ENCODE peak calls at places on chromosomes 13 and 19, in five cellular contexts. One of them, this sample, is unnamed.

GRCh38 chr13:81683526-81683925 is 1342.6 kb upstream of the SPRY2 start:
- DNase-seq in prostate gland: no peak
- DNase-seq in H54: no peak
- DNase-seq in tibial nerve: no peak
- DNase-seq in adrenal gland: no peak
- DNase-seq in this sample: no peak

GRCh38 chr19:35528218-35529038 is at the start of gene SBSN:
- DNase-seq in tibial nerve: no peak
- DNase-seq in H54: peak
- DNase-seq in prostate gland: no peak
- DNase-seq in adrenal gland: no peak
- DNase-seq in this sample: no peak

GRCh38 chr13:43245374-43245964 is 222.1 kb downstream of the DNAJC15 start:
- DNase-seq in adrenal gland: no peak
- DNase-seq in H54: peak
- DNase-seq in prostate gland: no peak
- DNase-seq in tibial nerve: no peak
- DNase-seq in this sample: no peak

GRCh38 chr13:112760440-112760839 is 70.6 kb downstream of the ATP11A start:
- DNase-seq in adrenal gland: no peak
- DNase-seq in tibial nerve: no peak
- DNase-seq in prostate gland: no peak
- DNase-seq in H54: no peak
- DNase-seq in this sample: no peak

GRCh38 chr13:111202149-111202548 is 87.0 kb downstream of the ARHGEF7 start:
- DNase-seq in tibial nerve: no peak
- DNase-seq in prostate gland: no peak
- DNase-seq in adrenal gland: no peak
- DNase-seq in H54: no peak
- DNase-seq in this sample: no peak

GRCh38 chr19:32630338-32630737 is 44.6 kb downstream of the ANKRD27 start:
- DNase-seq in H54: no peak
- DNase-seq in tibial nerve: no peak
- DNase-seq in adrenal gland: no peak
- DNase-seq in prostate gland: no peak
- DNase-seq in this sample: no peak

GRCh38 chr13:43411741-43412140 is 375.0 kb downstream of the ENOX1 start:
- DNase-seq in H54: no peak
- DNase-seq in tibial nerve: no peak
- DNase-seq in adrenal gland: no peak
- DNase-seq in prostate gland: no peak
- DNase-seq in this sample: no peak

GRCh38 chr13:40922437-40923040 is 96.6 kb downstream of the ELF1 start:
- DNase-seq in H54: no peak
- DNase-seq in adrenal gland: no peak
- DNase-seq in tibial nerve: no peak
- DNase-seq in prostate gland: no peak
- DNase-seq in this sample: no peak

GRCh38 chr13:101474419-101474957 is 22.0 kb downstream of the ITGBL1 start:
- DNase-seq in tibial nerve: peak
- DNase-seq in H54: no peak
- DNase-seq in prostate gland: no peak
- DNase-seq in adrenal gland: peak
- DNase-seq in this sample: no peak

GRCh38 chr13:51064753-51065152 is 46.3 kb downstream of the C13orf42 start:
- DNase-seq in prostate gland: no peak
- DNase-seq in H54: no peak
- DNase-seq in adrenal gland: no peak
- DNase-seq in tibial nerve: no peak
- DNase-seq in this sample: peak

GRCh38 chr19:53034054-53034453 is 10.5 kb upstream of the ERVV-2 start:
- DNase-seq in prostate gland: no peak
- DNase-seq in H54: no peak
- DNase-seq in adrenal gland: no peak
- DNase-seq in tibial nerve: no peak
- DNase-seq in this sample: no peak

GRCh38 chr19:43464089-43464775 is 1.2 kb downstream of the LYPD3 start:
- DNase-seq in adrenal gland: no peak
- DNase-seq in H54: no peak
- DNase-seq in prostate gland: peak
- DNase-seq in tibial nerve: peak
- DNase-seq in this sample: no peak

GRCh38 chr13:78138756-78139155 is 220.1 kb upstream of the EDNRB start:
- DNase-seq in prostate gland: no peak
- DNase-seq in H54: no peak
- DNase-seq in adrenal gland: no peak
- DNase-seq in tibial nerve: no peak
- DNase-seq in this sample: no peak

GRCh38 chr19:14575428-14575980 is 3.6 kb upstream of the NDUFB7 start:
- DNase-seq in tibial nerve: no peak
- DNase-seq in prostate gland: no peak
- DNase-seq in H54: no peak
- DNase-seq in adrenal gland: no peak
- DNase-seq in this sample: no peak

GRCh38 chr13:106063591-106064308 is 471.7 kb downstream of the EFNB2 start:
- DNase-seq in tibial nerve: no peak
- DNase-seq in H54: peak
- DNase-seq in prostate gland: no peak
- DNase-seq in adrenal gland: no peak
- DNase-seq in this sample: no peak

GRCh38 chr13:47859129-47859528 is 141.9 kb downstream of the SUCLA2 start:
- DNase-seq in adrenal gland: no peak
- DNase-seq in tibial nerve: no peak
- DNase-seq in prostate gland: no peak
- DNase-seq in H54: no peak
- DNase-seq in this sample: no peak

GRCh38 chr13:27288397-27288796 is 17.8 kb downstream of the RASL11A start:
- DNase-seq in adrenal gland: no peak
- DNase-seq in prostate gland: no peak
- DNase-seq in tibial nerve: no peak
- DNase-seq in H54: no peak
- DNase-seq in this sample: no peak

GRCh38 chr19:12331211-12331941 is 2.1 kb downstream of the ZNF563 start:
- DNase-seq in H54: no peak
- DNase-seq in prostate gland: no peak
- DNase-seq in tibial nerve: no peak
- DNase-seq in adrenal gland: no peak
- DNase-seq in this sample: no peak

GRCh38 chr19:30555788-30556110 is 183.6 kb downstream of the ZNF536 start:
- DNase-seq in tibial nerve: no peak
- DNase-seq in prostate gland: no peak
- DNase-seq in adrenal gland: no peak
- DNase-seq in H54: no peak
- DNase-seq in this sample: no peak

GRCh38 chr13:63050287-63050686 is 1634.6 kb upstream of the PCDH20 start:
- DNase-seq in H54: no peak
- DNase-seq in prostate gland: no peak
- DNase-seq in adrenal gland: no peak
- DNase-seq in tibial nerve: no peak
- DNase-seq in this sample: no peak

GRCh38 chr13:46181799-46182490 is at the start of gene LCP1:
- DNase-seq in prostate gland: no peak
- DNase-seq in H54: no peak
- DNase-seq in tibial nerve: peak
- DNase-seq in adrenal gland: no peak
- DNase-seq in this sample: no peak

GRCh38 chr19:33124207-33125098 is 7.5 kb upstream of the WDR88 start:
- DNase-seq in tibial nerve: no peak
- DNase-seq in prostate gland: no peak
- DNase-seq in adrenal gland: no peak
- DNase-seq in H54: no peak
- DNase-seq in this sample: no peak

GRCh38 chr19:51002542-51003311 is 1.3 kb upstream of the KLK8 start:
- DNase-seq in prostate gland: no peak
- DNase-seq in tibial nerve: peak
- DNase-seq in adrenal gland: no peak
- DNase-seq in H54: no peak
- DNase-seq in this sample: no peak

GRCh38 chr13:23384111-23384510 is 49.4 kb downstream of the SACS start:
- DNase-seq in tibial nerve: no peak
- DNase-seq in H54: no peak
- DNase-seq in prostate gland: no peak
- DNase-seq in adrenal gland: no peak
- DNase-seq in this sample: no peak

GRCh38 chr13:101292711-101293110 is 123.6 kb downstream of the NALCN start:
- DNase-seq in H54: no peak
- DNase-seq in tibial nerve: no peak
- DNase-seq in adrenal gland: no peak
- DNase-seq in prostate gland: no peak
- DNase-seq in this sample: no peak

GRCh38 chr19:33134571-33135041 is 2.7 kb downstream of the WDR88 start:
- DNase-seq in prostate gland: no peak
- DNase-seq in tibial nerve: no peak
- DNase-seq in adrenal gland: no peak
- DNase-seq in H54: no peak
- DNase-seq in this sample: no peak

GRCh38 chr19:58218899-58219298 is 9.8 kb upstream of the ZNF544 start:
- DNase-seq in adrenal gland: no peak
- DNase-seq in prostate gland: no peak
- DNase-seq in H54: no peak
- DNase-seq in tibial nerve: no peak
- DNase-seq in this sample: no peak

GRCh38 chr13:48873598-48873997 is 102.1 kb upstream of the FNDC3A start:
- DNase-seq in adrenal gland: no peak
- DNase-seq in prostate gland: no peak
- DNase-seq in tibial nerve: no peak
- DNase-seq in H54: no peak
- DNase-seq in this sample: no peak

GRCh38 chr19:34669305-34669704 is 7.7 kb downstream of the SCGB2B2 start:
- DNase-seq in adrenal gland: no peak
- DNase-seq in prostate gland: peak
- DNase-seq in H54: no peak
- DNase-seq in tibial nerve: no peak
- DNase-seq in this sample: no peak

GRCh38 chr13:42334329-42334706 is 62.4 kb downstream of the AKAP11 start:
- DNase-seq in H54: no peak
- DNase-seq in adrenal gland: no peak
- DNase-seq in prostate gland: no peak
- DNase-seq in tibial nerve: no peak
- DNase-seq in this sample: no peak

GRCh38 chr19:11164278-11164677 is 8.7 kb upstream of the SPC24 start:
- DNase-seq in prostate gland: no peak
- DNase-seq in H54: no peak
- DNase-seq in adrenal gland: no peak
- DNase-seq in tibial nerve: no peak
- DNase-seq in this sample: no peak

GRCh38 chr19:11154683-11155047 is 917 bp downstream of the SPC24 start:
- DNase-seq in adrenal gland: no peak
- DNase-seq in tibial nerve: no peak
- DNase-seq in prostate gland: no peak
- DNase-seq in H54: no peak
- DNase-seq in this sample: no peak

GRCh38 chr19:11160119-11160768 is 4.7 kb upstream of the SPC24 start:
- DNase-seq in adrenal gland: no peak
- DNase-seq in tibial nerve: no peak
- DNase-seq in prostate gland: no peak
- DNase-seq in H54: no peak
- DNase-seq in this sample: no peak

GRCh38 chr19:11155373-11156120 is at the start of gene SPC24:
- DNase-seq in prostate gland: peak
- DNase-seq in tibial nerve: peak
- DNase-seq in adrenal gland: peak
- DNase-seq in H54: peak
- DNase-seq in this sample: peak

GRCh38 chr19:11159598-11160001 is 4.0 kb upstream of the SPC24 start:
- DNase-seq in tibial nerve: peak
- DNase-seq in prostate gland: no peak
- DNase-seq in H54: no peak
- DNase-seq in adrenal gland: no peak
- DNase-seq in this sample: no peak
- TF ChIP-seq POLR2A in tibial nerve: no peak
- TF ChIP-seq POLR2A in prostate gland: no peak
- TF ChIP-seq POLR2A in H54: no peak
- TF ChIP-seq POLR2A in adrenal gland: no peak
- TF ChIP-seq POLR2A in this sample: no peak

GRCh38 chr19:2290441-2291184 is 8.6 kb upstream of the PEAK3 start:
- DNase-seq in H54: no peak
- DNase-seq in prostate gland: no peak
- DNase-seq in tibial nerve: no peak
- DNase-seq in adrenal gland: no peak
- DNase-seq in this sample: no peak
- TF ChIP-seq POLR2A in H54: no peak
- TF ChIP-seq POLR2A in prostate gland: no peak
- TF ChIP-seq POLR2A in tibial nerve: no peak
- TF ChIP-seq POLR2A in adrenal gland: no peak
- TF ChIP-seq POLR2A in this sample: no peak

GRCh38 chr19:55339225-55340143 is at the start of gene KMT5C:
- DNase-seq in tibial nerve: peak
- DNase-seq in H54: peak
- DNase-seq in adrenal gland: peak
- DNase-seq in prostate gland: peak
- DNase-seq in this sample: peak

GRCh38 chr19:55336101-55336500 is 3.6 kb upstream of the KMT5C start:
- DNase-seq in H54: no peak
- DNase-seq in adrenal gland: no peak
- DNase-seq in tibial nerve: no peak
- DNase-seq in prostate gland: no peak
- DNase-seq in this sample: no peak

DNA sequence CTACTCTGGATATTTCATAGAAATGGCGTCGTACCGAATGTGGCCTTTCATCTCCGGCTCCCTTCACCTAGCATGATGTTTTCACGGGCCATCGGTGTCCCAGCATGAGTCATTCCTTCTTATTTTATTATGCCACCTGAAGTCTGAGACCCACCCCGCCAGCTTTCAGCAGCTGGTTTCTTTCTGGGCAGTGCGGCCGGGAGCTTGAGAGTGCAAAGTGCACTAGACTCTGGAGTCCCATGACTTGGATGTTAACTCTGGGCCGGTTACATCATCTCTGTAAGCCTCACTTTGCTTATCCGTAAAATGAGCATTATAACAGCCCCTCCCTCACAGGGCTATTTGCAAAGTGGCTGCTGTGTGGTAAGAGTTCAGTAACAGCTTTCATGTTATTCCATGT is 5.8 kb upstream of the KMT5C start:
- DNase-seq in prostate gland: no peak
- DNase-seq in adrenal gland: no peak
- DNase-seq in H54: no peak
- DNase-seq in tibial nerve: no peak
- DNase-seq in this sample: no peak
- TF ChIP-seq POLR2A in prostate gland: no peak
- TF ChIP-seq POLR2A in adrenal gland: no peak
- TF ChIP-seq POLR2A in H54: no peak
- TF ChIP-seq POLR2A in tibial nerve: no peak
- TF ChIP-seq POLR2A in this sample: no peak

DNA sequence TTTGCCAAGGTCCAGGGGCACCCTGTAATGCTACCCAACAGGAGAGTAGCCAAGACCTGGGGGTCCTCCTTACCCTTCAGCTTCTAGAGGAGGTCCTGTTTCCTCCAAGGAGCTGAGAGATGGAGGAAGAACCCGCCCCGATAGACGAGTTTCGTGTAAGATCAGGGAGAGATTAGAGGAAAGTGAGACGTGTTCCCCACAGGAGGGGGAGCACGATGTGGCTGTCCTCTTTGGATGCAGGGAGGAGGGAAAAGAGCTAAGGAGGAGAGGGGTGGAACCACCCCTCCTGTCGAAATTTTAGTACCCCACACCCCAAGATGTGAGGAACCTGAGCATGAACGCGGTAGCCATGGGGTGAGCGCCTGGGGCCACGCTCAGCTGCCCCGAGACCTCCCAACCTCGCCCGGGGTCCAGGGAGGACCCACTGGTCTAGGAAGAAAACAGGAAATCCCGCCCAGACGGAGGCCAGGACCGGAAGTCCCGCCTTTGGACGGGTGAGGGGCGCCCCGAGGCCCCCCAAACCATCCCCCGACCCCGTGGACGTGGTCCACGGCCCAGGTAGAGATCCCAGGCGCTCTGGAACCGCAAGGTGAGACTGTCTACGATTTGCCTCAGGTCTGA is 1.2 kb downstream of the AKT1S1 start:
- DNase-seq in H54: no peak
- DNase-seq in adrenal gland: peak
- DNase-seq in tibial nerve: peak
- DNase-seq in prostate gland: peak
- DNase-seq in this sample: no peak
- TF ChIP-seq POLR2A in H54: peak
- TF ChIP-seq POLR2A in adrenal gland: no peak
- TF ChIP-seq POLR2A in tibial nerve: no peak
- TF ChIP-seq POLR2A in prostate gland: no peak
- TF ChIP-seq POLR2A in this sample: peak